ENCODE peak calls at places on chromosomes 6 and 20, in five cellular contexts. B is SK-N-SH, G is GM23338, J is GM23248, H is OCI-LY7. S is an unnamed sample.

GRCh38 chr6:145214570-145214969 is 520.8 kb downstream of the EPM2A start:
- DNase-seq in J (peak; percentile 52), G (peak; percentile 57), H (peak; percentile 27), B (peak; percentile 4), S (peak; percentile 74)

GRCh38 chr6:5851261-5851757 is 155.4 kb downstream of the NRN1 start:
- DNase-seq in J (peak; percentile 62), H (no peak), B (no peak), G (peak; percentile 91), S (peak; percentile 70)

GRCh38 chr6:65524232-65524631 is 182.8 kb downstream of the EYS start:
- DNase-seq in B (no peak), J (no peak), H (no peak), G (no peak), S (no peak)

GRCh38 chr20:57439432-57439831 is 48.2 kb downstream of the RBM38 start:
- DNase-seq in G (no peak), B (no peak), J (peak; percentile 21), H (no peak), S (no peak)

GRCh38 chr6:170271771-170272314 is 19.0 kb downstream of the DLL1 start:
- DNase-seq in H (peak; percentile 25), J (no peak), B (no peak), G (no peak), S (no peak)

GRCh38 chr6:157471895-157472686 is 91.1 kb downstream of the ZDHHC14 start:
- DNase-seq in H (no peak), B (no peak), G (no peak), J (no peak), S (no peak)

GRCh38 chr20:60477958-60478357 is 519.7 kb downstream of the CDH26 start:
- DNase-seq in H (no peak), G (no peak), B (no peak), J (no peak), S (no peak)

GRCh38 chr6:42381850-42382249 is 69.9 kb downstream of the TRERF1 start:
- DNase-seq in B (no peak), G (no peak), J (no peak), H (no peak), S (no peak)

GRCh38 chr6:97186416-97186999 is 96.5 kb downstream of the MMS22L start:
- DNase-seq in J (peak; percentile 78), B (peak; percentile 40), H (peak; percentile 73), G (peak; percentile 78), S (peak; percentile 91)

GRCh38 chr6:77561768-77562314 is 91.0 kb upstream of the MEI4 start:
- DNase-seq in J (no peak), B (no peak), H (no peak), G (no peak), S (no peak)

GRCh38 chr6:123808556-123808955 is 4.9 kb downstream of the NKAIN2 start:
- DNase-seq in B (no peak), H (no peak), J (no peak), G (peak; percentile 18), S (no peak)

GRCh38 chr6:117267766-117268534 is 2.6 kb downstream of the VGLL2 start:
- DNase-seq in B (no peak), H (no peak), G (peak; percentile 91), J (no peak), S (peak; percentile 54)

GRCh38 chr20:17570347-17571152 is 675 bp downstream of the DSTN start:
- DNase-seq in J (peak; percentile 73), B (peak; percentile 81), H (peak; percentile 46), G (peak; percentile 69), S (peak; percentile 55)

GRCh38 chr20:62400541-62400940 is 6.5 kb downstream of the CABLES2 start:
- DNase-seq in B (no peak), H (no peak), J (no peak), G (no peak), S (no peak)

GRCh38 chr6:88445188-88445958 is 279.2 kb upstream of the CNR1 start:
- DNase-seq in J (no peak), B (no peak), H (no peak), G (no peak), S (no peak)

GRCh38 chr6:11711994-11712698 is 66.5 kb downstream of the ADTRP start:
- DNase-seq in B (no peak), J (peak; percentile 22), G (no peak), H (no peak), S (no peak)

GRCh38 chr6:26268659-26269402 is 96.2 kb upstream of the BTN3A2 start:
- DNase-seq in H (peak; percentile 45), G (peak; percentile 96), B (no peak), J (peak; percentile 44), S (no peak)

GRCh38 chr6:12911387-12911960 is 194.9 kb downstream of the PHACTR1 start:
- DNase-seq in J (peak; percentile 68), B (peak; percentile 46), H (peak; percentile 28), G (peak; percentile 48), S (peak; percentile 56)

GRCh38 chr6:12909828-12910227 is 193.3 kb downstream of the PHACTR1 start:
- DNase-seq in B (no peak), H (no peak), G (no peak), J (no peak), S (no peak)
- H3K4me2 ChIP-seq in B (no peak overlapping the region), H (no peak overlapping the region), G (no peak overlapping the region), J (no peak overlapping the region), S (no peak overlapping the region)

GRCh38 chr6:136599324-136600011 is 49.2 kb upstream of the MAP7 start:
- DNase-seq in J (no peak), B (no peak), H (no peak), G (no peak), S (no peak)
- H3K9me2 ChIP-seq in J (no peaks in the 10 kb centered on the region), B (no peaks in the 10 kb centered on the region), H (no peaks in the 10 kb centered on the region), G (peaks cover 2% of the 10 kb centered on the region), S (no peaks in the 10 kb centered on the region)

DNA sequence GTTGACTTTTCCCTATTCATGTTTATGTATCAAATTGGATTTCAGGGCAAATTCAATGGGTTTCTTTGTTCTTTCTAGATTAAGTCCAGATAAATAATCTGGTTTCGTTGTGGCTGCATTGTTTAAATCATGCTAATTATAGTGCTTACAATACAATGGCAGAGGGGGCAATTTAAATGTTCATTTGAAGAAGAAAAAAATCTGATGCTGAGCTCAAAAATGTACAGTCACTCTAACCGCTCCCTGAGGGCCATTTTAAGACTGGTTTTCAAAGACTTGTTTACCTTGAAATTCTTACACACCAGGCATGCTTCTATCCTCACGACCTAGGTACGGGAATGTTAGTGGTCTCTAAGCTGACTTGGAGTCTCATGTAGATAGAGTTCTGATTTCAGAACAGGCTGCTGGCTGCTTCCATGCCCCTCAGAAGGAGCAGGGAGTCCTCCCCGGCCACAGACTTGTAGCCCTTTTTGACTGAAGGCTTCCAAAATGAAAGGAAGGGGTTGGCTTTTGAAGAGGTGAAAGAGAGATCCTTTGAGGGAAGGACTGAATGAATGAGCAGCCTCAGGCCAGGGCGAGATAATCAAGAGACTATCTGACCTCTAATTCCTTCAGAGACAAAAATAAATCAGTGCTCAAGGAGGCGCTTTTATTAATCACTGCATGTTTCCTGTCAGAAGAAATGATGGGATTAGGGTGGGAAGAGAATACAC is 86.1 kb upstream of the ZNF217 start:
- DNase-seq in J (no peak), B (no peak), G (peak; percentile 24), H (no peak), S (no peak)
- H3K27ac ChIP-seq in J (no peak overlapping the region), B (no peak overlapping the region), G (no peak overlapping the region), H (no peak overlapping the region), S (no peak overlapping the region)

GRCh38 chr20:5606347-5606746 is 143.9 kb upstream of the SHLD1 start:
- DNase-seq in H (no peak), J (no peak), B (no peak), G (no peak), S (no peak)
- H3K4me2 ChIP-seq in H (peak overlapping the region; percentile 97), J (no peak overlapping the region), B (peak overlapping the region; percentile 21), G (no peak overlapping the region), S (no peak overlapping the region)

S was measured in Karpas-422.